ENCODE peak calls at places on chromosomes 3 and 15, in ten cellular contexts. I is cardiac muscle cell, S is upper lobe of right lung, G is transverse colon, V is dorsolateral prefrontal cortex, N is body of pancreas, E is A549, Q is tibial artery, K is heart left ventricle, L is H1. O is an unnamed sample.

GRCh38 chr15:41827880-41828746 is at the start of gene JMJD7:
- DNase-seq in L (peak; percentile 98), K (peak; percentile 96), I (peak; percentile 92), N (peak; percentile 96), V (peak; percentile 94), G (peak; percentile 97), S (peak; percentile 98), Q (peak; percentile 93), E (peak; percentile 82), O (peak; percentile 97)

GRCh38 chr3:149375824-149376196 is 1.6 kb downstream of the TM4SF1 start:
- DNase-seq in S (no peak), I (no peak), K (no peak), Q (no peak), E (no peak), V (no peak), N (no peak), G (no peak), L (no peak), O (no peak)

GRCh38 chr3:182533394-182533793 is 259.9 kb upstream of the ATP11B start:
- DNase-seq in V (no peak), N (no peak), I (no peak), Q (no peak), E (no peak), K (no peak), S (no peak), G (no peak), L (no peak), O (no peak)

GRCh38 chr3:185709241-185709955 is 115.4 kb downstream of the IGF2BP2 start:
- DNase-seq in S (no peak), I (no peak), V (no peak), E (no peak), G (no peak), Q (no peak), N (no peak), L (peak; percentile 31), K (no peak), O (no peak)

GRCh38 chr15:95932676-95933075 is 397.8 kb upstream of the NR2F2 start:
- DNase-seq in N (no peak), V (no peak), S (no peak), E (no peak), I (peak; percentile 35), K (no peak), L (no peak), Q (no peak), G (no peak), O (no peak)

GRCh38 chr3:56491566-56491965 is 23.3 kb upstream of the ERC2 start:
- DNase-seq in V (no peak), S (no peak), G (no peak), Q (no peak), E (no peak), N (no peak), L (no peak), K (no peak), I (no peak), O (no peak)

GRCh38 chr3:196638922-196639516 is 475 bp upstream of the NRROS start:
- DNase-seq in E (no peak), L (no peak), S (no peak), G (no peak), N (no peak), Q (no peak), V (no peak), K (no peak), I (no peak), O (no peak)

GRCh38 chr15:70892002-70892911 is at the start of the genes LRRC49 and THAP10:
- DNase-seq in E (peak; percentile 80), N (peak; percentile 85), L (peak; percentile 88), V (peak; percentile 88), K (peak; percentile 90), S (peak; percentile 92), G (peak; percentile 84), Q (peak; percentile 93), I (peak; percentile 95), O (peak; percentile 88)

GRCh38 chr3:39920271-39920670 is 110.9 kb downstream of the MYRIP start:
- DNase-seq in K (no peak), E (no peak), L (no peak), Q (no peak), N (no peak), I (no peak), V (no peak), S (no peak), G (no peak), O (no peak)

GRCh38 chr15:42191610-42192346 is 16.3 kb downstream of the VPS39 start:
- DNase-seq in V (no peak), E (no peak), K (no peak), S (no peak), L (no peak), N (no peak), Q (no peak), G (no peak), I (no peak), O (no peak)

GRCh38 chr15:73697033-73697467 is 12.9 kb downstream of the CD276 start:
- DNase-seq in G (peak; percentile 72), S (peak; percentile 85), L (no peak), E (no peak), N (peak; percentile 49), V (peak; percentile 73), K (peak; percentile 92), Q (peak; percentile 86), I (peak; percentile 98), O (peak; percentile 87)

GRCh38 chr15:76812381-76812780 is 92.8 kb downstream of the SCAPER start:
- DNase-seq in V (no peak), N (no peak), L (no peak), E (no peak), G (no peak), Q (no peak), I (no peak), K (no peak), S (no peak), O (no peak)

GRCh38 chr3:54032598-54032997 is 89.8 kb upstream of the CACNA2D3 start:
- DNase-seq in Q (no peak), L (no peak), I (no peak), N (no peak), V (no peak), K (no peak), G (no peak), E (no peak), S (no peak), O (no peak)

GRCh38 chr3:54033761-54034160 is 88.6 kb upstream of the CACNA2D3 start:
- DNase-seq in K (peak; percentile 28), L (no peak), Q (no peak), E (no peak), V (peak; percentile 47), I (no peak), G (no peak), S (no peak), N (no peak), O (no peak)

GRCh38 chr3:54028372-54028771 is 94.0 kb upstream of the CACNA2D3 start:
- DNase-seq in V (no peak), N (no peak), G (no peak), L (no peak), Q (no peak), I (no peak), K (no peak), E (no peak), S (no peak), O (no peak)
- H3K4me3 ChIP-seq in V (no peak overlapping the region), N (no peak overlapping the region), G (no peak overlapping the region), L (no peak overlapping the region), Q (no peak overlapping the region), I (no peak overlapping the region), K (no peak overlapping the region), E (no peak overlapping the region), S (no peak overlapping the region), O (no peak overlapping the region)

GRCh38 chr3:134369231-134369741 is 5.0 kb downstream of the AMOTL2 start:
- DNase-seq in K (no peak), S (peak; percentile 22), E (no peak), L (no peak), Q (peak; percentile 17), N (no peak), G (no peak), I (peak; percentile 78), V (no peak), O (no peak)
- TF ChIP-seq CTCF in K (no peak), S (no peak), E (no peak), L (no peak), Q (no peak), N (no peak), G (no peak), I (no peak), V (no peak), O (no peak)

DNA sequence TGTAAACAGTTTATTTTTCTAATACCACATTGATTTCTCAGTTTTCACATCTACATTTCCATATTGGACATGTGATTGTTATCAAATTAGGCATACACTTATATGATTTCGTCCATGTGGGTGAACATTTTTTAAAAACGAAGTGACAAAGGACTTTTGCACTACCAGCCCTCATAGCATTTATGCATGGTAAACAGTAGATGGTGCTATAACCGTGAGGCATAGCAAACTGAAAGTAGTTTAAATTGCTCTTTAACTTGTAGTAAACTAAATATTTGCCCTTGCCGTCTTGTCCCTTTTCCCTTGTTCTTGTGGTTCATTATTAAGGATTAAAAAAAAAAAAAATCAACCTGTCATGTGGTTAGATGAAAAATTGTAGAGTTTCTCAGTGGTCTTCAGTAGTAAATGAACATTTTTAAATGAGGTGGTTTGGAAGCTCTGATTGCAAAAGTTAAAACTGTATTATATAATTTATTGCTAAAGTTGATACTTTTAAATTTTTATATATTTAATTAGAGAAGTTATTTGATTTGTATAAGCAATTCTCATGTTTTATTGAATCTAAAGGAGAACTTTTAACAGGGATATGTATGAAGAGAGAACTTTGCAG is 24.0 kb downstream of the STX19 start:
- DNase-seq in G (no peak), K (no peak), I (peak; percentile 82), E (peak; percentile 38), Q (no peak), N (no peak), V (no peak), S (no peak), L (no peak), O (no peak)
- H3K27ac ChIP-seq in G (no peak overlapping the region), K (no peak overlapping the region), I (no peak overlapping the region), E (no peak overlapping the region), Q (no peak overlapping the region), N (no peak overlapping the region), V (no peak overlapping the region), S (peak overlapping the region; percentile 0), L (no peak overlapping the region), O (no peak overlapping the region)

GRCh38 chr3:16885948-16886683 is 1.4 kb downstream of the PLCL2 start:
- DNase-seq in V (no peak), L (no peak), K (no peak), E (no peak), I (peak; percentile 56), Q (no peak), S (no peak), G (no peak), N (no peak), O (no peak)

GRCh38 chr3:16887130-16887529 is 2.4 kb downstream of the PLCL2 start:
- DNase-seq in G (no peak), N (no peak), L (no peak), S (no peak), I (no peak), V (no peak), Q (no peak), K (no peak), E (no peak), O (no peak)

GRCh38 chr3:16884084-16884747 is 539 bp upstream of the PLCL2 start:
- DNase-seq in K (peak; percentile 80), E (peak; percentile 92), N (peak; percentile 74), Q (peak; percentile 40), G (peak; percentile 79), L (peak; percentile 94), V (peak; percentile 60), S (peak; percentile 84), I (peak; percentile 65), O (peak; percentile 91)

GRCh38 chr3:16884748-16885587 is at the start of gene PLCL2:
- DNase-seq in N (peak; percentile 51), V (peak; percentile 62), L (peak; percentile 65), I (peak; percentile 58), E (peak; percentile 57), S (peak; percentile 80), Q (peak; percentile 30), G (peak; percentile 61), K (peak; percentile 52), O (peak; percentile 92)

GRCh38 chr3:16885588-16885903 is 791 bp downstream of the PLCL2 start:
- DNase-seq in N (no peak), E (no peak), L (no peak), K (no peak), V (no peak), S (no peak), I (no peak), Q (no peak), G (no peak), O (no peak)
- H3K4me3 ChIP-seq in N (no peak overlapping the region), E (peak overlapping the region; percentile 85), L (peak overlapping the region; percentile 85), K (peak overlapping the region; percentile 92), V (peak overlapping the region; percentile 90), S (peak overlapping the region; percentile 87), I (peak overlapping the region; percentile 54), Q (peak overlapping the region; percentile 66), G (peak overlapping the region; percentile 77), O (peak overlapping the region; percentile 82)